ENCODE peak calls at places on chromosomes 5 and 9, in seven cellular contexts. F, Q, O, N, R, X and T are unnamed samples. For H3K36me3, the result is how much of the 10 kb centered on the place peaks cover.

GRCh38 chr9:134591573-134591981 is 50.0 kb upstream of the COL5A1 start:
- DNase-seq in Q (no peak), R (no peak), X (no peak), N (no peak), O (no peak), F (no peak), T (no peak)

GRCh38 chr9:35000535-35001284 is 11.2 kb downstream of the DNAJB5 start:
- DNase-seq in F (no peak), Q (no peak), R (no peak), X (no peak), O (peak), N (no peak), T (no peak)

GRCh38 chr9:127085186-127085585 is 37.2 kb downstream of the ANGPTL2 start:
- DNase-seq in F (no peak), X (no peak), N (peak), Q (no peak), O (no peak), R (no peak), T (no peak)

GRCh38 chr9:114991861-114992260 is 61.5 kb upstream of the TNFSF8 start:
- DNase-seq in R (no peak), O (no peak), Q (no peak), X (no peak), N (no peak), F (no peak), T (no peak)

GRCh38 chr5:76716456-76717157 is 681 bp downstream of the F2R start:
- DNase-seq in R (peak), X (peak), Q (no peak), O (no peak), N (no peak), F (peak), T (no peak)

GRCh38 chr5:41346609-41347008 is 133.3 kb upstream of the C6 start:
- DNase-seq in F (no peak), R (no peak), O (peak), Q (peak), N (no peak), X (no peak), T (no peak)

GRCh38 chr5:62340392-62340791 is 34.4 kb downstream of the KIF2A start:
- DNase-seq in N (no peak), X (no peak), Q (peak), F (no peak), R (no peak), O (peak), T (no peak)

GRCh38 chr9:132670816-132671371 is 630 bp downstream of the GTF3C4 start:
- DNase-seq in R (peak), O (peak), N (peak), F (peak), Q (no peak), X (peak), T (no peak)

GRCh38 chr9:7844283-7844682 is 44.7 kb upstream of the DMAC1 start:
- DNase-seq in O (peak), Q (no peak), X (no peak), R (no peak), N (no peak), F (peak), T (no peak)

GRCh38 chr9:74355107-74355506 is 142.0 kb upstream of the RORB start:
- DNase-seq in N (no peak), X (no peak), R (no peak), O (no peak), F (no peak), Q (no peak), T (no peak)

GRCh38 chr9:95574176-95574575 is 57.4 kb upstream of the PTCH1 start:
- DNase-seq in X (no peak), F (no peak), N (no peak), R (no peak), O (no peak), Q (no peak), T (no peak)

GRCh38 chr5:145294321-145294720 is 540.8 kb downstream of the PRELID2 start:
- DNase-seq in O (peak), F (no peak), X (no peak), R (no peak), N (no peak), Q (no peak), T (no peak)

GRCh38 chr5:97797994-97798451 is 615.0 kb upstream of the RIOK2 start:
- DNase-seq in X (no peak), O (no peak), F (no peak), N (no peak), Q (no peak), R (no peak), T (no peak)

GRCh38 chr5:168327019-168327421 is 35.6 kb downstream of the WWC1 start:
- DNase-seq in Q (no peak), R (no peak), O (peak), F (no peak), X (no peak), N (no peak), T (no peak)

GRCh38 chr9:35659340-35659739 is 1.2 kb downstream of the CCDC107 start:
- DNase-seq in X (no peak), O (peak), F (no peak), R (no peak), N (peak), Q (no peak), T (peak)

GRCh38 chr5:124043456-124043855 is 531.5 kb downstream of the CSNK1G3 start:
- DNase-seq in R (no peak), F (no peak), X (no peak), O (no peak), N (no peak), Q (peak), T (no peak)

GRCh38 chr5:131505237-131505908 is 129.7 kb downstream of the RAPGEF6 start:
- DNase-seq in O (peak), N (no peak), R (no peak), X (no peak), Q (no peak), F (no peak), T (no peak)
- H3K36me3 ChIP-seq in O (under half), N (under half), R (under half), X (half or more), Q (under half), F (under half), T (under half)

GRCh38 chr5:115262405-115263247 is at the start of gene PGGT1B:
- DNase-seq in X (peak), F (peak), O (peak), Q (peak), N (peak), R (peak), T (peak)
- TF ChIP-seq POLR2A in X (no peak), F (no peak), O (peak), Q (peak), N (peak), R (peak), T (peak)

GRCh38 chr9:131546336-131547084 is 1.2 kb downstream of the PRRT1B start:
- DNase-seq in F (no peak), O (peak), Q (no peak), X (no peak), R (peak), N (no peak), T (no peak)
- H3K4me3 ChIP-seq in F (peak), O (peak), Q (no peak), X (no peak), R (peak), N (no peak), T (no peak)

GRCh38 chr9:21811914-21812313 is 9.5 kb downstream of the MTAP start:
- DNase-seq in Q (no peak), F (no peak), X (no peak), N (no peak), O (no peak), R (no peak), T (no peak)

GRCh38 chr9:21812415-21812814 is 10.0 kb downstream of the MTAP start:
- DNase-seq in X (no peak), F (no peak), N (no peak), R (no peak), O (peak), Q (no peak), T (no peak)

GRCh38 chr9:21812945-21813568 is 10.6 kb downstream of the MTAP start:
- DNase-seq in R (peak), Q (no peak), F (peak), N (peak), X (peak), O (peak), T (peak)

GRCh38 chr9:21810881-21811280 is 8.4 kb downstream of the MTAP start:
- DNase-seq in Q (no peak), F (no peak), N (no peak), O (no peak), R (no peak), X (peak), T (no peak)

DNA sequence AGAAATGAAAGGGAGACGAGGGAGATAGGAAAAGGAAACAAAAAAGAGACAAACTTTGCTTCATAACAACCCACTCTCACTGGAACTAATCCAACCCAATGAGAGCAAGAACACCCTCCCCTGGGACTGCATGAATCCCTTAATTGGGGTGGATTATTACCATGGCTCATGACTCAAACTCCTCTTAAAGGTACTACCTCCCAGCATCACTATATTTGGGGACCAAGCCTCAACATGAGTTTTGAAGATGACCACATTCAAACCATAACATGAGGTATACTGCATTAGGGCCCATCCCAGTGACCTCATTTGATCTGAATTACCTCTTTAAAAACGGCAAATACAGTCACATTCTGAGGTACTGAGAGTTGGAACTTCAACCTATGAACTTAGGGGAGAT is 8.0 kb downstream of the MTAP start:
- DNase-seq in F (no peak), N (no peak), X (no peak), Q (no peak), O (peak), R (no peak), T (no peak)
- H3K36me3 ChIP-seq in F (under half), N (under half), X (half or more), Q (half or more), O (under half), R (half or more), T (under half)